ENCODE peak calls at places on chromosomes 2 and 18, in nine cellular contexts. F, E, D, A, I, M, T, X and O are unnamed samples. For H3K4me1, the result is how much of the 10 kb centered on the place peaks cover.

GRCh38 chr2:96819101-96819875 is 3.2 kb downstream of the CNNM3 start:
- DNase-seq in F (peak), E (no peak), D (no peak), A (no peak), I (no peak), M (no peak), T (no peak), X (peak), O (no peak)

GRCh38 chr2:46420945-46421344 is 58.4 kb upstream of the TMEM247 start:
- DNase-seq in F (no peak), E (no peak), D (no peak), A (no peak), I (no peak), M (no peak), T (no peak), X (no peak), O (no peak)

GRCh38 chr2:67451086-67451832 is 54.1 kb downstream of the ETAA1 start:
- DNase-seq in F (no peak), E (peak), D (no peak), A (peak), I (no peak), M (peak), T (no peak), X (no peak), O (peak)

GRCh38 chr18:8617907-8618306 is 8.7 kb downstream of the RAB12 start:
- DNase-seq in F (no peak), E (no peak), D (no peak), A (no peak), I (no peak), M (no peak), T (no peak), X (no peak), O (no peak)

GRCh38 chr2:178377046-178377445 is 73.9 kb downstream of the PRKRA start:
- DNase-seq in F (no peak), E (peak), D (no peak), A (no peak), I (no peak), M (no peak), T (no peak), X (no peak), O (no peak)

GRCh38 chr2:71528221-71528620 is 74.9 kb downstream of the DYSF start:
- DNase-seq in F (no peak), E (no peak), D (no peak), A (no peak), I (no peak), M (no peak), T (no peak), X (peak), O (no peak)

GRCh38 chr2:241568738-241569137 is 10.2 kb downstream of the BOK start:
- DNase-seq in F (no peak), E (no peak), D (no peak), A (no peak), I (no peak), M (no peak), T (no peak), X (peak), O (no peak)

GRCh38 chr2:39837856-39838453 is 58.9 kb upstream of the THUMPD2 start:
- DNase-seq in F (peak), E (peak), D (peak), A (peak), I (no peak), M (peak), T (peak), X (peak), O (no peak)

GRCh38 chr2:97950329-97951154 is 45.2 kb downstream of the TMEM131 start:
- DNase-seq in F (no peak), E (no peak), D (no peak), A (no peak), I (no peak), M (peak), T (no peak), X (no peak), O (peak)

GRCh38 chr2:152822669-152823068 is 104.2 kb downstream of the ARL6IP6 start:
- DNase-seq in F (no peak), E (no peak), D (no peak), A (no peak), I (no peak), M (no peak), T (no peak), X (no peak), O (no peak)

GRCh38 chr2:10794891-10795290 is 17.7 kb downstream of the PDIA6 start:
- DNase-seq in F (no peak), E (no peak), D (no peak), A (no peak), I (no peak), M (no peak), T (no peak), X (peak), O (no peak)

GRCh38 chr18:45324489-45325111 is 290.7 kb upstream of the SLC14A2 start:
- DNase-seq in F (no peak), E (no peak), D (no peak), A (no peak), I (peak), M (peak), T (peak), X (peak), O (no peak)

GRCh38 chr2:174142290-174142689 is 106.0 kb downstream of the OLA1 start:
- DNase-seq in F (no peak), E (no peak), D (no peak), A (no peak), I (no peak), M (no peak), T (no peak), X (no peak), O (no peak)

GRCh38 chr2:122531803-122532344 is 776.4 kb downstream of the TSN start:
- DNase-seq in F (no peak), E (no peak), D (no peak), A (no peak), I (no peak), M (no peak), T (peak), X (peak), O (no peak)

GRCh38 chr2:185970148-185970852 is 231.7 kb downstream of the FSIP2 start:
- DNase-seq in F (no peak), E (peak), D (no peak), A (no peak), I (no peak), M (peak), T (no peak), X (no peak), O (peak)

GRCh38 chr2:226600184-226600583 is 199.4 kb downstream of the IRS1 start:
- DNase-seq in F (no peak), E (no peak), D (no peak), A (no peak), I (no peak), M (peak), T (no peak), X (no peak), O (no peak)

GRCh38 chr2:240250985-240251847 is 110.8 kb upstream of the OTOS start:
- DNase-seq in F (peak), E (peak), D (no peak), A (peak), I (peak), M (peak), T (no peak), X (peak), O (peak)

GRCh38 chr2:19022334-19022733 is 336.1 kb downstream of the OSR1 start:
- DNase-seq in F (no peak), E (no peak), D (no peak), A (no peak), I (no peak), M (no peak), T (no peak), X (no peak), O (no peak)

GRCh38 chr2:240236217-240237111 is 96.0 kb upstream of the OTOS start:
- DNase-seq in F (peak), E (no peak), D (no peak), A (no peak), I (peak), M (no peak), T (peak), X (peak), O (no peak)

GRCh38 chr2:142694282-142694681 is 183.2 kb upstream of the KYNU start:
- DNase-seq in F (no peak), E (no peak), D (no peak), A (no peak), I (no peak), M (no peak), T (no peak), X (no peak), O (no peak)

DNA sequence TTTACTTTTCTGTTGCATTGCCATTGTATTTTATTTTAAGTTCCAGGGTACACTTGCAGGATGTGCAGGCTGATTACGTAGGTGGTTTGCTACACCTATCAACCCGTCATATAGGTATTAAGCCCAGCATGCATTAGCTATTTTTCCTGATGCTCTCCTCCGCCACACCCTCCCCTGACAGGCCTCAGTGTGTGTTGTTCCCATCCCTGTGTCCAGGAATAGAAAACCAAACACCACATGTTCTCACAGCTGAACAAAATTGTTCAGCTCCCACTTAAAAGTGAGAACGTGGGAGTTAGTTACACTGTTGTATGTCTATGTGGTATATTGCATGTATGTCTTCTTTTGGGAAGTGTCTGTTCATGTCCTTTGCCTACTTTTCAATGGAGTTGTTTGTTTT is 1631.7 kb downstream of the DPP10 start:
- DNase-seq in F (no peak), E (no peak), D (no peak), A (no peak), I (no peak), M (no peak), T (no peak), X (no peak), O (no peak)
- H3K27ac ChIP-seq in F (no peak), E (no peak), D (no peak), A (no peak), I (no peak), M (no peak), T (no peak), X (no peak), O (no peak)

GRCh38 chr2:36481709-36482108 is 116.3 kb downstream of the FEZ2 start:
- DNase-seq in F (no peak), E (no peak), D (no peak), A (no peak), I (no peak), M (no peak), T (no peak), X (no peak), O (no peak)
- H3K4me1 ChIP-seq in F (under half), E (half or more), D (under half), A (half or more), I (under half), M (half or more), T (under half), X (under half), O (under half)

GRCh38 chr2:62291517-62292137 is 95.7 kb downstream of the B3GNT2 start:
- DNase-seq in F (no peak), E (no peak), D (no peak), A (no peak), I (no peak), M (no peak), T (no peak), X (no peak), O (no peak)
- H3K27ac ChIP-seq in F (no peak), E (no peak), D (no peak), A (no peak), I (no peak), M (no peak), T (no peak), X (no peak), O (no peak)

GRCh38 chr2:220278022-220278421 is 650.6 kb downstream of the SLC4A3 start:
- DNase-seq in F (no peak), E (no peak), D (no peak), A (no peak), I (no peak), M (no peak), T (no peak), X (no peak), O (peak)

GRCh38 chr2:220279372-220279771 is 651.9 kb downstream of the SLC4A3 start:
- DNase-seq in F (no peak), E (no peak), D (no peak), A (peak), I (no peak), M (peak), T (no peak), X (no peak), O (peak)

GRCh38 chr2:220275454-220275853 is 648.0 kb downstream of the SLC4A3 start:
- DNase-seq in F (no peak), E (no peak), D (no peak), A (no peak), I (no peak), M (peak), T (no peak), X (no peak), O (peak)

GRCh38 chr2:220277445-220277960 is 650.1 kb downstream of the SLC4A3 start:
- DNase-seq in F (peak), E (no peak), D (no peak), A (peak), I (peak), M (peak), T (no peak), X (no peak), O (peak)

DNA sequence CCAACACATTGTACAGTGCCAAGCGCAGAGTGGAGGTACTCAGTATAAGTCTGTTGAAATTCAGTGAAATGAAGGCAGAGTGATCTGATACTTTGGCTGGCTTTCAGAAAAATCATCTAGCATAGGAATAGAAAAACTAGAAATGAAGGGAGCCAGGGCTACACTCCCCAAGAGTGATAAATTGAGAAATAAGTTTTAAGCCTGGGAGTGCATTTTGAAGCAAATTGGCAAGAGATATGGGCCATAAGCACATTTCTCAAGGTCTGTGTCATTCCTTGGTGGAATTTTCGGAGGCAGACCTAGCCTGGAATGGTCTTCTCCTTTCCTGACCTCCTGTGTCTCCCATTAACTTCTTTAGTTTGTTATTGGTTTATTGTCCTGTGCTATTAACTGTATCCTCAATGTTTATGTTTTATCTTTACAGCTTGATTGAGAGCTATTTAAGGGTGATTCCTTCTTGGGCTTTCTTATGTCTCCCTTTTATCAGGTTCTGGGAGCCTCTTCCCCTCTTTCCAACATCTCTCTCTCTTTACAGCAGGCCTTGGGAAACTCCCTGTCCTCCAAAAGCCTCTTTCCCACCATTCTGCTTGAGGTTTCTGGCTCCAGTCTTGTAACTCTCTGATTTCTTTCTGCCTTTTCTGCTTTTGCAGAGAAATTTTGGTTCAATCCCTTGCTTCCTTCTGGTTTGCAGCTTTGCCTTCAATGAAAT is 649.5 kb downstream of the SLC4A3 start:
- DNase-seq in F (no peak), E (no peak), D (no peak), A (no peak), I (no peak), M (peak), T (no peak), X (no peak), O (no peak)
- H3K4me1 ChIP-seq in F (under half), E (under half), D (under half), A (half or more), I (under half), M (under half), T (under half), X (under half), O (half or more)

GRCh38 chr2:28750316-28751101 is 1.1 kb upstream of the PPP1CB start:
- DNase-seq in F (no peak), E (peak), D (peak), A (no peak), I (no peak), M (peak), T (no peak), X (no peak), O (no peak)
- H3K27ac ChIP-seq in F (peak), E (peak), D (peak), A (peak), I (peak), M (peak), T (peak), X (peak), O (peak)

DNA sequence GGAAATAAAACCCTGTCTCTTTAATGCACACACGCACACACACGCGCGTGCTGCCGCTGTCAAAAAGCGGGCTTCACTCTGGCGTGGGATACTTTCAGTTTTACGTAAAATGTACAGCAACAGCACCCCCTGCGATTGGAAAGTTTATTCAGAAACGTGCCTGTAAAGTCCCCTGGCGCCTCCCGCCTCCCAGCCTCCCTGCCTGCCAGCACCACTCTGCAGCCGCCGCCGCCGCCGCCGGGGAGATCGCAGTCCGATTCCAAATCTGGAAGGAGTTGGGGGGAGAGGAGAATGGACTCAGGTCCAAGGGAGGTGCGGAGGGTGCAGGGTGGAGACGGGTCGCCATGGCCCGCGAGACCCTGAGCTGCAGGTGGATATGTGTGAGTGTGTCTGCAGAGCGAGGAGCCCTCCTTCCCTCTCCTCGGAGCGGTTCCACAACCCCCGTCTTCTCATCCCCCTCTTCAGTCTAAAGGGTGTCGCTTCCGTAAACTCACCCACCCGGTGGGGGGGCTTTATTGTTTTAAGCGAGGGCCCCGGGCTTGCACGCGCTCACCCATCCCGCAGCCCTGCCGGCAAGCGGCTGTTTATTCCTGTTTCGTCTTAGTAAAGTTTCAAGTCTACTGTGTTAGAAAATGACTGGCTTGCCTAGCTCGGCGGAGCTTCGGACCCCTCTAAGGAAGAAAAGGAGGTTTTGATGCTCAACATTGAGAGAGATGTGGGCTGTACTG is 1.8 kb upstream of the BCL11A start:
- DNase-seq in F (peak), E (peak), D (peak), A (peak), I (no peak), M (peak), T (peak), X (peak), O (peak)
- H3K4me1 ChIP-seq in F (under half), E (under half), D (under half), A (under half), I (under half), M (under half), T (under half), X (under half), O (under half)

DNA sequence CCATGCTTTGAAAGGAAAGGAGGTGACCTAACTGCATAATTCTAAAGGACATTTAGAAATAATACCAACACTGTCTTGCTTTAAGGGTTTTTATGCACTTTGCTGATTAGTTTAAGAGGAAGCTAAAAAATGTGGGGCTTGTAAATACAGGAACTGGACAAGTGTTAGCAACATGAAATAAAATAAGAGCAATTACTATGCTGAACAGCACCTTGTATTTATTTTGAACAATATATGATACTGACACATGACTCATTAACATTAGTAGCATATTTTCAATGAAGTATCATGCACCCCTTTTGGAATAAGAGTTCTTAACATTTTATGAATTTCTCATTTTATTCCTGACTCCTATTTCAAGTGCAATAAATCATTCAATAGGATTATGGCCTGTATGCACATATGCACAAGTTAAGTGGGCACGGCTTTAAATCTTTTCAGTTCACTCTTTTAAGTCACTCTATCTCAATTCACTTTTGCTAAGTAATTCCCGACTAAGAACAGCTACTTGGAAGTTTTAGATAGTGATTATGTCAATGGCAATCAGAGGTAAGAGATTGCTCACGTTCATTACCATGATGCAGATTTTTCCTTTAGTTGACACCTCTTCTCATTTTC is 62.4 kb downstream of the STK39 start:
- DNase-seq in F (no peak), E (no peak), D (no peak), A (no peak), I (no peak), M (peak), T (no peak), X (no peak), O (peak)
- H3K27ac ChIP-seq in F (no peak), E (no peak), D (no peak), A (no peak), I (no peak), M (no peak), T (no peak), X (no peak), O (peak)

GRCh38 chr2:37070931-37071330 is 13.2 kb downstream of the HEATR5B start:
- DNase-seq in F (no peak), E (no peak), D (no peak), A (no peak), I (no peak), M (no peak), T (no peak), X (no peak), O (no peak)

GRCh38 chr2:37068671-37069070 is 15.5 kb downstream of the HEATR5B start:
- DNase-seq in F (no peak), E (no peak), D (no peak), A (no peak), I (no peak), M (no peak), T (no peak), X (no peak), O (no peak)
- H3K4me1 ChIP-seq in F (under half), E (under half), D (under half), A (under half), I (under half), M (under half), T (under half), X (under half), O (under half)

GRCh38 chr2:43459455-43459854 is 136.4 kb downstream of the THADA start:
- DNase-seq in F (no peak), E (peak), D (no peak), A (no peak), I (no peak), M (peak), T (no peak), X (no peak), O (peak)
- H3K27ac ChIP-seq in F (no peak), E (peak), D (no peak), A (peak), I (peak), M (no peak), T (no peak), X (no peak), O (peak)

GRCh38 chr2:54574860-54575247 is 118.7 kb downstream of the SPTBN1 start:
- DNase-seq in F (no peak), E (no peak), D (no peak), A (no peak), I (no peak), M (no peak), T (no peak), X (no peak), O (no peak)

GRCh38 chr2:54572636-54573531 is 116.8 kb downstream of the SPTBN1 start:
- DNase-seq in F (no peak), E (peak), D (no peak), A (no peak), I (no peak), M (peak), T (no peak), X (peak), O (peak)

GRCh38 chr2:54572262-54572635 is 116.1 kb downstream of the SPTBN1 start:
- DNase-seq in F (no peak), E (peak), D (no peak), A (peak), I (no peak), M (peak), T (no peak), X (no peak), O (peak)

GRCh38 chr2:54574107-54574859 is 118.2 kb downstream of the SPTBN1 start:
- DNase-seq in F (no peak), E (peak), D (no peak), A (no peak), I (no peak), M (peak), T (no peak), X (no peak), O (peak)

GRCh38 chr2:54573532-54573915 is 117.4 kb downstream of the SPTBN1 start:
- DNase-seq in F (no peak), E (no peak), D (no peak), A (no peak), I (no peak), M (no peak), T (peak), X (no peak), O (no peak)
- H3K4me1 ChIP-seq in F (half or more), E (half or more), D (under half), A (half or more), I (under half), M (half or more), T (half or more), X (under half), O (half or more)